ENCODE peak calls at places on chromosomes 13 and 19, in eight cellular contexts. F, M, B, S, N, P, Q and Y are unnamed samples.

GRCh38 chr13:90591260-90591926 is 756.1 kb upstream of the MIR17HG start:
- DNase-seq in S (no peak), M (no peak), F (no peak), Q (no peak), B (no peak), P (no peak), N (no peak), Y (no peak)

GRCh38 chr13:100392709-100393630 is 195.6 kb downstream of the GGACT start:
- DNase-seq in S (no peak), M (peak), N (peak), P (peak), B (no peak), Q (peak), F (peak), Y (peak)

GRCh38 chr19:3506384-3507340 is 551 bp downstream of the FZR1 start:
- DNase-seq in M (peak), S (no peak), B (no peak), F (no peak), Q (peak), N (no peak), P (no peak), Y (peak)

GRCh38 chr19:18848860-18849661 is 17.3 kb downstream of the UPF1 start:
- DNase-seq in Q (peak), F (peak), N (peak), B (no peak), M (no peak), P (no peak), S (peak), Y (no peak)

GRCh38 chr13:94784066-94784465 is 71.7 kb upstream of the SOX21 start:
- DNase-seq in M (no peak), Q (no peak), P (no peak), S (no peak), B (no peak), N (no peak), F (peak), Y (no peak)

GRCh38 chr13:106281426-106281825 is 254.0 kb downstream of the EFNB2 start:
- DNase-seq in S (no peak), F (no peak), Q (no peak), P (no peak), M (no peak), B (no peak), N (no peak), Y (no peak)

GRCh38 chr19:54552913-54553310 is 20.7 kb upstream of the LILRA2 start:
- DNase-seq in B (no peak), Q (no peak), S (no peak), M (no peak), F (no peak), N (no peak), P (no peak), Y (no peak)

GRCh38 chr19:18657590-18658365 is 20.9 kb downstream of the KLHL26 start:
- DNase-seq in P (no peak), S (no peak), Q (peak), F (no peak), M (peak), B (no peak), N (peak), Y (peak)

GRCh38 chr13:101209206-101209893 is 207.0 kb downstream of the NALCN start:
- DNase-seq in P (no peak), M (no peak), N (no peak), Q (no peak), S (no peak), B (no peak), F (no peak), Y (no peak)

GRCh38 chr19:13430790-13431582 is 75.3 kb downstream of the CACNA1A start:
- DNase-seq in P (peak), N (peak), S (peak), F (no peak), M (peak), Q (no peak), B (no peak), Y (peak)

GRCh38 chr13:114161644-114162532 is 17.2 kb upstream of the CFAP97D2 start:
- DNase-seq in S (peak), N (no peak), F (peak), M (peak), P (peak), B (no peak), Q (no peak), Y (no peak)

GRCh38 chr13:112951674-112952371 is 17.2 kb upstream of the MCF2L start:
- DNase-seq in M (no peak), P (peak), N (no peak), B (no peak), S (no peak), Q (peak), F (no peak), Y (peak)